ENCODE peak calls at places on chromosome 9, in five cellular contexts. One of them, this sample, is unnamed.
A peak's percentile ranks its signal among the peaks of the same experiment; 100 is the strongest.

GRCh38 chr9:136302527-136302926 is 1.4 kb downstream of the CCDC187 start:
- DNase-seq in stimulated activated CD4-positive, alpha-beta T cell treated with anti-CD3 and anti-CD28 coated beads, Interleukin-1b, Interleukin-23, amount 100 ng/mL, for 1 hour: no peak
- DNase-seq in skeletal muscle cell: no peak
- DNase-seq in A673: no peak
- DNase-seq in GM12891: no peak
- DNase-seq in this sample: no peak

GRCh38 chr9:90107021-90107771 is 502.4 kb downstream of the GADD45G start:
- DNase-seq in stimulated activated CD4-positive, alpha-beta T cell treated with anti-CD3 and anti-CD28 coated beads, Interleukin-1b, Interleukin-23, amount 100 ng/mL, for 1 hour: no peak
- DNase-seq in skeletal muscle cell: no peak
- DNase-seq in A673: no peak
- DNase-seq in GM12891: no peak
- DNase-seq in this sample: no peak

GRCh38 chr9:134950811-134951210 is 33.1 kb upstream of the FCN1 start:
- DNase-seq in stimulated activated CD4-positive, alpha-beta T cell treated with anti-CD3 and anti-CD28 coated beads, Interleukin-1b, Interleukin-23, amount 100 ng/mL, for 1 hour: no peak
- DNase-seq in skeletal muscle cell: no peak
- DNase-seq in A673: no peak
- DNase-seq in GM12891: no peak
- DNase-seq in this sample: no peak

GRCh38 chr9:32456564-32456963 is 69.4 kb downstream of the RIGI start:
- DNase-seq in stimulated activated CD4-positive, alpha-beta T cell treated with anti-CD3 and anti-CD28 coated beads, Interleukin-1b, Interleukin-23, amount 100 ng/mL, for 1 hour: no peak
- DNase-seq in skeletal muscle cell: no peak
- DNase-seq in A673: no peak
- DNase-seq in GM12891: no peak
- DNase-seq in this sample: no peak

GRCh38 chr9:118651511-118651910 is 717.7 kb downstream of the BRINP1 start:
- DNase-seq in stimulated activated CD4-positive, alpha-beta T cell treated with anti-CD3 and anti-CD28 coated beads, Interleukin-1b, Interleukin-23, amount 100 ng/mL, for 1 hour: no peak
- DNase-seq in skeletal muscle cell: no peak
- DNase-seq in A673: no peak
- DNase-seq in GM12891: no peak
- DNase-seq in this sample: no peak

GRCh38 chr9:12785251-12785880 is 10.5 kb downstream of the LURAP1L start:
- DNase-seq in stimulated activated CD4-positive, alpha-beta T cell treated with anti-CD3 and anti-CD28 coated beads, Interleukin-1b, Interleukin-23, amount 100 ng/mL, for 1 hour: no peak
- DNase-seq in skeletal muscle cell: peak; percentile 71
- DNase-seq in A673: no peak
- DNase-seq in GM12891: no peak
- DNase-seq in this sample: no peak

GRCh38 chr9:89405832-89406231 is 87.5 kb downstream of the SECISBP2 start:
- DNase-seq in stimulated activated CD4-positive, alpha-beta T cell treated with anti-CD3 and anti-CD28 coated beads, Interleukin-1b, Interleukin-23, amount 100 ng/mL, for 1 hour: no peak
- DNase-seq in skeletal muscle cell: no peak
- DNase-seq in A673: no peak
- DNase-seq in GM12891: peak; percentile 65
- DNase-seq in this sample: no peak

GRCh38 chr9:81320909-81321482 is 368.4 kb downstream of the TLE1 start:
- DNase-seq in stimulated activated CD4-positive, alpha-beta T cell treated with anti-CD3 and anti-CD28 coated beads, Interleukin-1b, Interleukin-23, amount 100 ng/mL, for 1 hour: no peak
- DNase-seq in skeletal muscle cell: no peak
- DNase-seq in A673: no peak
- DNase-seq in GM12891: no peak
- DNase-seq in this sample: peak; percentile 41

GRCh38 chr9:120913673-120914266 is 12.8 kb downstream of the TRAF1 start:
- DNase-seq in stimulated activated CD4-positive, alpha-beta T cell treated with anti-CD3 and anti-CD28 coated beads, Interleukin-1b, Interleukin-23, amount 100 ng/mL, for 1 hour: no peak
- DNase-seq in skeletal muscle cell: no peak
- DNase-seq in A673: no peak
- DNase-seq in GM12891: no peak
- DNase-seq in this sample: no peak

GRCh38 chr9:37079370-37080164 is 40.8 kb upstream of the ZCCHC7 start:
- DNase-seq in stimulated activated CD4-positive, alpha-beta T cell treated with anti-CD3 and anti-CD28 coated beads, Interleukin-1b, Interleukin-23, amount 100 ng/mL, for 1 hour: peak; percentile 76
- DNase-seq in skeletal muscle cell: peak; percentile 74
- DNase-seq in A673: peak; percentile 97
- DNase-seq in GM12891: peak; percentile 71
- DNase-seq in this sample: peak; percentile 96

GRCh38 chr9:37984672-37985611 is 81.0 kb upstream of the SLC25A51 start:
- DNase-seq in stimulated activated CD4-positive, alpha-beta T cell treated with anti-CD3 and anti-CD28 coated beads, Interleukin-1b, Interleukin-23, amount 100 ng/mL, for 1 hour: no peak
- DNase-seq in skeletal muscle cell: no peak
- DNase-seq in A673: peak; percentile 93
- DNase-seq in GM12891: no peak
- DNase-seq in this sample: no peak